ENCODE peak calls at places on chromosomes 7 and 10, in ten cellular contexts. L is fibroblast of pulmonary artery; H is left ventricle myocardium inferior; D is CD8-positive, alpha-beta T cell; I is fibroblast of lung; A is lower leg skin; M is endothelial cell of umbilical vein; V is PC-9; Y is omental fat pad; N is right atrium auricular region. U is an unnamed sample.

GRCh38 chr7:127769696-127770400 is 117.9 kb downstream of the SND1 start:
- DNase-seq in D (no peak), I (peak), L (peak), Y (no peak), H (no peak), N (no peak), M (peak), A (no peak), V (no peak), U (no peak)

GRCh38 chr10:5159126-5159525 is 25.8 kb downstream of the AKR1C8 start:
- DNase-seq in H (no peak), Y (no peak), I (no peak), N (no peak), D (no peak), V (peak), M (no peak), A (no peak), L (peak), U (no peak)

GRCh38 chr10:35019037-35019794 is 70.9 kb downstream of the CUL2 start:
- DNase-seq in H (no peak), L (no peak), I (no peak), V (no peak), Y (no peak), M (no peak), A (no peak), N (no peak), D (no peak), U (no peak)

GRCh38 chr10:17659328-17659727 is 15.4 kb downstream of the STAM start:
- DNase-seq in N (no peak), H (no peak), M (no peak), A (no peak), I (no peak), L (no peak), Y (no peak), D (no peak), V (no peak), U (no peak)

GRCh38 chr10:3220853-3221252 is 48.3 kb upstream of the PITRM1 start:
- DNase-seq in I (no peak), V (no peak), Y (no peak), N (no peak), H (no peak), L (peak), A (no peak), M (no peak), D (no peak), U (no peak)

GRCh38 chr10:125989791-125990190 is 93.4 kb downstream of the FANK1 start:
- DNase-seq in N (no peak), Y (no peak), A (no peak), V (no peak), L (no peak), D (no peak), I (no peak), M (no peak), H (no peak), U (no peak)

GRCh38 chr10:111130471-111130870 is 53.6 kb downstream of the ADRA2A start:
- DNase-seq in M (no peak), A (no peak), Y (no peak), I (no peak), D (no peak), N (no peak), L (no peak), H (no peak), V (no peak), U (no peak)

GRCh38 chr7:28626629-28627262 is 214.4 kb downstream of the CREB5 start:
- DNase-seq in D (no peak), A (no peak), I (peak), V (no peak), H (no peak), N (no peak), Y (no peak), L (peak), M (peak), U (no peak)

GRCh38 chr7:1679966-1680730 is 10.1 kb downstream of the ELFN1 start:
- DNase-seq in Y (no peak), L (no peak), V (no peak), M (no peak), I (no peak), A (no peak), N (no peak), H (no peak), D (no peak), U (peak)

GRCh38 chr7:43034535-43035002 is 77.9 kb upstream of the HECW1 start:
- DNase-seq in L (no peak), D (no peak), I (no peak), Y (no peak), H (no peak), V (no peak), A (no peak), N (no peak), M (no peak), U (no peak)

GRCh38 chr7:128912281-128912680 is 1.8 kb upstream of the KCP start:
- DNase-seq in M (no peak), D (no peak), Y (no peak), I (no peak), N (no peak), A (no peak), L (no peak), H (no peak), V (no peak), U (no peak)

GRCh38 chr7:23787272-23787671 is 77.3 kb downstream of the STK31 start:
- DNase-seq in I (no peak), M (no peak), H (no peak), D (no peak), A (no peak), L (no peak), N (no peak), Y (no peak), V (peak), U (no peak)

GRCh38 chr7:105924950-105925349 is 38.1 kb upstream of the CDHR3 start:
- DNase-seq in M (no peak), N (no peak), D (no peak), Y (no peak), I (no peak), H (no peak), L (no peak), V (no peak), A (no peak), U (no peak)

GRCh38 chr7:37081436-37081835 is 357.1 kb upstream of the AOAH start:
- DNase-seq in Y (no peak), N (no peak), I (no peak), M (peak), L (peak), V (no peak), D (peak), A (no peak), H (no peak), U (no peak)

GRCh38 chr7:159030490-159031134 is 114.1 kb downstream of the VIPR2 start:
- DNase-seq in N (peak), V (no peak), I (peak), L (peak), A (peak), D (no peak), M (peak), Y (no peak), H (peak), U (peak)
- TF ChIP-seq CTCF in N (peak), V (no peak), I (peak), L (peak), A (no peak), D (no peak), M (peak), Y (no peak), H (peak), U (peak)

GRCh38 chr7:125173571-125173970 is 243.9 kb upstream of the POT1 start:
- DNase-seq in L (peak), N (no peak), A (no peak), H (no peak), D (no peak), Y (no peak), I (peak), M (no peak), V (peak), U (no peak)
- TF ChIP-seq CTCF in L (no peak), N (no peak), A (no peak), H (no peak), D (no peak), Y (no peak), I (no peak), M (no peak), V (no peak), U (no peak)

GRCh38 chr10:70144372-70145110 is 2.0 kb downstream of the TYSND1 start:
- DNase-seq in Y (no peak), I (no peak), N (no peak), H (no peak), D (no peak), A (peak), M (no peak), V (no peak), L (no peak), U (no peak)

GRCh38 chr10:70146489-70147488 is at the start of gene TYSND1:
- DNase-seq in D (peak), I (peak), M (peak), A (peak), V (peak), Y (peak), H (peak), N (peak), L (peak), U (peak)

GRCh38 chr10:70145166-70145665 is 1.3 kb downstream of the TYSND1 start:
- DNase-seq in L (no peak), I (no peak), M (no peak), A (peak), Y (no peak), V (no peak), N (no peak), D (no peak), H (no peak), U (no peak)

GRCh38 chr10:70148516-70148915 is 2.0 kb upstream of the TYSND1 start:
- DNase-seq in D (no peak), L (no peak), H (no peak), A (no peak), M (no peak), Y (no peak), N (no peak), I (no peak), V (no peak), U (no peak)

GRCh38 chr10:70145666-70146488 is 623 bp downstream of the TYSND1 start:
- DNase-seq in Y (no peak), I (peak), H (peak), V (peak), M (peak), L (peak), N (peak), D (peak), A (peak), U (no peak)
- TF ChIP-seq CTCF in Y (peak), I (no peak), H (peak), V (peak), M (peak), L (no peak), N (peak), D (peak), A (no peak), U (peak)

GRCh38 chr10:62248465-62248864 is 20.2 kb downstream of the RTKN2 start:
- DNase-seq in N (no peak), Y (no peak), L (peak), H (no peak), D (no peak), M (peak), A (no peak), I (peak), V (no peak), U (no peak)
- TF ChIP-seq CTCF in N (no peak), Y (no peak), L (peak), H (no peak), D (peak), M (peak), A (no peak), I (no peak), V (peak), U (peak)

GRCh38 chr10:114816308-114816707 is 5.3 kb upstream of the FHIP2A start:
- DNase-seq in V (no peak), H (no peak), D (no peak), I (no peak), M (no peak), A (no peak), L (no peak), N (no peak), Y (no peak), U (no peak)
- TF ChIP-seq CTCF in V (no peak), H (no peak), D (no peak), I (no peak), M (no peak), A (no peak), L (no peak), N (no peak), Y (no peak), U (no peak)

GRCh38 chr10:102433619-102434046 is 1.3 kb upstream of the CUEDC2 start:
- DNase-seq in V (no peak), L (no peak), A (no peak), D (no peak), H (no peak), Y (no peak), N (no peak), M (no peak), I (no peak), U (no peak)

GRCh38 chr10:102435098-102435497 is 2.7 kb upstream of the CUEDC2 start:
- DNase-seq in M (no peak), A (no peak), H (no peak), L (no peak), N (no peak), D (no peak), V (no peak), Y (no peak), I (no peak), U (no peak)

GRCh38 chr10:102431452-102432124 is 786 bp downstream of the CUEDC2 start:
- DNase-seq in L (peak), M (no peak), N (no peak), V (no peak), D (no peak), A (no peak), I (peak), Y (no peak), H (no peak), U (no peak)

GRCh38 chr10:102434251-102434913 is 2.0 kb upstream of the CUEDC2 start:
- DNase-seq in D (no peak), H (no peak), A (no peak), L (peak), I (peak), N (no peak), V (no peak), Y (no peak), M (no peak), U (no peak)

GRCh38 chr10:102432162-102432950 is at the start of gene CUEDC2:
- DNase-seq in M (peak), Y (peak), A (peak), N (peak), L (peak), V (peak), I (peak), D (peak), H (peak), U (peak)
- TF ChIP-seq CTCF in M (no peak), Y (no peak), A (no peak), N (no peak), L (no peak), V (no peak), I (no peak), D (no peak), H (no peak), U (no peak)